ENCODE peak calls at places on chromosomes 12 and 14, in ten cellular contexts. K, D, P, A, F, V, L, O, Q and C are unnamed samples.

GRCh38 chr12:97513921-97514320 is 51.3 kb downstream of the RMST start:
- DNase-seq in K (no peak), D (no peak), P (no peak), A (no peak), F (no peak), V (no peak), L (no peak), O (no peak), Q (no peak), C (no peak)

GRCh38 chr14:95156765-95157194 is 549 bp downstream of the DICER1 start:
- DNase-seq in K (no peak), D (peak; percentile 72), P (peak; percentile 59), A (no peak), F (peak; percentile 78), V (peak; percentile 43), L (no peak), O (peak; percentile 28), Q (no peak), C (peak; percentile 40)

GRCh38 chr12:1580036-1580435 is 14.3 kb downstream of the FBXL14 start:
- DNase-seq in K (no peak), D (no peak), P (no peak), A (no peak), F (no peak), V (no peak), L (no peak), O (no peak), Q (no peak), C (no peak)

GRCh38 chr12:19689801-19690472 is 250.6 kb downstream of the AEBP2 start:
- DNase-seq in K (no peak), D (no peak), P (no peak), A (no peak), F (no peak), V (no peak), L (no peak), O (no peak), Q (no peak), C (no peak)

GRCh38 chr12:79959484-79959883 is 24.6 kb upstream of the PPP1R12A start:
- DNase-seq in K (no peak), D (no peak), P (no peak), A (no peak), F (no peak), V (no peak), L (no peak), O (peak; percentile 29), Q (no peak), C (no peak)

GRCh38 chr14:58899317-58899713 is 261.6 kb downstream of the DACT1 start:
- DNase-seq in K (no peak), D (peak; percentile 87), P (no peak), A (no peak), F (no peak), V (no peak), L (no peak), O (no peak), Q (no peak), C (no peak)

GRCh38 chr14:42994001-42994736 is 1387.5 kb downstream of the LRFN5 start:
- DNase-seq in K (no peak), D (no peak), P (no peak), A (no peak), F (no peak), V (no peak), L (no peak), O (no peak), Q (no peak), C (peak; percentile 46)

GRCh38 chr12:24798335-24798734 is 150.6 kb downstream of the BCAT1 start:
- DNase-seq in K (no peak), D (no peak), P (no peak), A (no peak), F (no peak), V (no peak), L (no peak), O (no peak), Q (no peak), C (no peak)

GRCh38 chr14:56474419-56475022 is 105.1 kb upstream of the TMEM260 start:
- DNase-seq in K (no peak), D (peak; percentile 79), P (no peak), A (no peak), F (no peak), V (no peak), L (peak; percentile 43), O (no peak), Q (no peak), C (no peak)

GRCh38 chr14:47948981-47949380 is 273.6 kb upstream of the MDGA2 start:
- DNase-seq in K (no peak), D (no peak), P (no peak), A (no peak), F (no peak), V (no peak), L (peak; percentile 0), O (no peak), Q (no peak), C (no peak)

GRCh38 chr14:52649511-52649910 is 45.8 kb downstream of the ERO1A start:
- DNase-seq in K (no peak), D (no peak), P (no peak), A (no peak), F (no peak), V (no peak), L (no peak), O (no peak), Q (no peak), C (no peak)

GRCh38 chr14:77183896-77184295 is 2.3 kb downstream of the TMEM63C start:
- DNase-seq in K (no peak), D (no peak), P (no peak), A (peak; percentile 40), F (no peak), V (no peak), L (no peak), O (no peak), Q (no peak), C (no peak)

GRCh38 chr12:120581998-120582397 is 796 bp upstream of the POP5 start:
- DNase-seq in K (no peak), D (peak; percentile 47), P (no peak), A (no peak), F (no peak), V (no peak), L (no peak), O (no peak), Q (no peak), C (no peak)

GRCh38 chr12:34354239-34355200 is 332.2 kb downstream of the ALG10 start:
- DNase-seq in K (no peak), D (no peak), P (no peak), A (no peak), F (no peak), V (no peak), L (peak; percentile 62), O (no peak), Q (no peak), C (no peak)
- H3K9me3 ChIP-seq in K (no peaks in the 10 kb centered on the region), D (no peaks in the 10 kb centered on the region), P (no peaks in the 10 kb centered on the region), A (peaks cover 11% of the 10 kb centered on the region), F (peaks cover 100% of the 10 kb centered on the region), V (peaks cover 46% of the 10 kb centered on the region), L (no peaks in the 10 kb centered on the region), O (peaks cover 96% of the 10 kb centered on the region), Q (no peaks in the 10 kb centered on the region), C (no peaks in the 10 kb centered on the region)

DNA sequence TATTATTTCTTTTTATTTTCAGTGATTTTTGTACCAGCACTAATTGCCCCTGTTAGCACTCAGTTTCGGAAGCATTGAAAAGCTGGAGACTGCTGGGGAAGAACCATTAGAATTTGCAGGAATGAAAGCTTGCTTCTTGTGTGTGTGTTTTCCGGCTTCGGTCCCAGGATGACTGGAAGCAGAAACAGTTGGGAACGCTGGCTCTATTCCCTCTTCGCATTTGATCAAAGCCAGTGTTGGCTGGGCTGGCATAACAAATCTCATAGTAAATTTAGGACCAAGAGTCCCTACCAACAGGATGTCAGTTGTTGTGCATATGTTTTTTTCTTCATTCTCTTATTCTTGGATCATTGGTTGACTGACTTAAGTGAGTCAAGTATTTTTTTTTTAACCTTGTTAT is 53.6 kb upstream of the TRAF3 start:
- DNase-seq in K (no peak), D (no peak), P (no peak), A (no peak), F (no peak), V (no peak), L (no peak), O (no peak), Q (no peak), C (no peak)
- H3K36me3 ChIP-seq in K (peaks cover 26% of the 10 kb centered on the region), D (peaks cover 64% of the 10 kb centered on the region), P (peaks cover 91% of the 10 kb centered on the region), A (peaks cover 44% of the 10 kb centered on the region), F (no peaks in the 10 kb centered on the region), V (peaks cover 79% of the 10 kb centered on the region), L (peaks cover 61% of the 10 kb centered on the region), O (peaks cover 99% of the 10 kb centered on the region), Q (peaks cover 20% of the 10 kb centered on the region), C (no peaks in the 10 kb centered on the region)

DNA sequence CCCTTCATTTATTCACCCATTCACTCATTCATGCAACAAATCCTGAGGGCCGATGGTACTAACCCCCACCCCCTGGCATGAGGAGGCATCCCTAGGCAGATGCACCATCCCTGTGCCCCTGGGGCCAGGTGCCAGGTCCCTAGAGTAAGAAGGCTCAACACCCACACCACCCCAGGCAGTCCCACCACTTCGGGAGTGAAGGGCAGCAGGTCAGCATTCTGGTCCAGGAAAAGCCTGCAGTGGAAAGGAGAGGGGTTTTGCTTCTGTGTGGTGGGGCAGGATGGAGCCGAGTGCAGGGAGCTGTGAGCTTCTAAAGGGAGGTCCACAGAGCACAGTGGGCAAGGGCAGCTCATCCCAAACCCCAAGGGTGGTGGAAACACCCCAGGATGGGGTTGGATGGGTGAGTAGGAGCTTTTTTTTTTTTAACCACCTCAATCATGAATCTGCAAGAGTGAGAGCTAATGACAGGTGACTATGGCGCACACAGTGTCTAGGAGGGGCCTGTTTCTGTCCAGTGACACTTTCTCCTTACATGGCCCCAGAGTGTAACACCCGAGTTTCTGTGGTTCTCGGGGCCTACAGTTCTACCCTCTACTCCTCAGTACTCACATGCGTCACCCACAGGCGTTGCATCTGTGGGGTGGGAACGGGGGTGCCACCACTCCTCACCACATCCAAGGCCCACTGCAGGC is 414.3 kb downstream of the TMEM121 start:
- DNase-seq in K (no peak), D (no peak), P (peak; percentile 12), A (peak; percentile 26), F (no peak), V (no peak), L (no peak), O (no peak), Q (no peak), C (no peak)
- H3K9me3 ChIP-seq in K (no peaks in the 10 kb centered on the region), D (peaks cover 14% of the 10 kb centered on the region), P (peaks cover 5% of the 10 kb centered on the region), A (peaks cover 29% of the 10 kb centered on the region), F (peaks cover 13% of the 10 kb centered on the region), V (peaks cover 48% of the 10 kb centered on the region), L (no peaks in the 10 kb centered on the region), O (peaks cover 38% of the 10 kb centered on the region), Q (no peaks in the 10 kb centered on the region), C (no peaks in the 10 kb centered on the region)

DNA sequence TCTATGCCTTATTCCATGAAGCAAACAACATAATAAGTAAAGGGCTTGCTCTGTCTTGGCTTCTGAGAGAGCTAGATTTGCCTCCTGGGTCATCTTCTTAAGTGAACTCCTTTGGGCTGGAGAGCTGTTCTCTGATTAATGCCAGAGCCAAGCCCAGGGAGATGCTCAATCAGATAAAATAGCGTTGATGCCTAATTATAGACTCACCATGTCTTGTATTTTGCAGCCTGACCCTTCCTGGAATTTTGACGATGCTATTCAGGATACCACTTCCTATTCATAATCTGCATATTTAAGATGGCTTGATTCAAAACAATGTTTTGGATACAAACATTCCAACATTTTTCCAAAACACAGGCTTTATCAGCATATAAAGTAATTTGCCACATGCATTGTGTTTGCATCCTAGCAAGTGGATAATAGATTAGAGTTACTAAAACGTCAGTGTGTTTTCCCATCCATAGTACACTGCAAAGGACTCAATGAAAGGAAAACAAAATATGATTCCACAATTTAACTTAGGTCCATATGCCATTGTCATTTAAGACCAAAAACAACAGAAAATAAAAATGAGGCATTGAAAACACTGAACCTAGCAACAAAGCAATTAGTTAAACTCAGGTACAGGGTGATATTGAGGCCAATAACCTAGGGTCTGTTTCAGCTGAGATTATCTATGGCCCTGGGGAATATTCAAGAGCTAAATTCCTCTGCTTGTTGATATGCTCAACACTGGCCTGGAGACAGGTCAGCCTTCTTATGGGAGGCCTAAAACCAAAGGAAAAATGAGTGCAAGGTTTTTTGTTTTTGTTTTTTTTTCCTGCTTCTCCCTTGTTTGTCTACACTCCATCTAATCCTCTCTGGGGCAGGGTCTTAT is 184.2 kb upstream of the FOXN3 start:
- DNase-seq in K (no peak), D (peak; percentile 45), P (no peak), A (no peak), F (no peak), V (no peak), L (no peak), O (no peak), Q (no peak), C (no peak)
- H3K36me3 ChIP-seq in K (peaks cover 4% of the 10 kb centered on the region), D (peaks cover 10% of the 10 kb centered on the region), P (no peaks in the 10 kb centered on the region), A (no peaks in the 10 kb centered on the region), F (no peaks in the 10 kb centered on the region), V (peaks cover 14% of the 10 kb centered on the region), L (no peaks in the 10 kb centered on the region), O (no peaks in the 10 kb centered on the region), Q (no peaks in the 10 kb centered on the region), C (no peaks in the 10 kb centered on the region)